ENCODE peak calls at places on chromosomes 7 and 10, in four cellular contexts. H is NCI-H510A treated with DMSO at 0.1 percent for 48 hours, Z is SW480, K is NCI-H1092. T is an unnamed sample.

GRCh38 chr10:120824864-120825263 is 26.3 kb upstream of the WDR11 start:
- DNase-seq in H (peak; percentile 29), Z (peak; percentile 16), K (no peak), T (no peak)

GRCh38 chr7:44348300-44348699 is 22.9 kb upstream of the CAMK2B start:
- DNase-seq in H (peak; percentile 35), Z (peak; percentile 56), K (no peak), T (no peak)

GRCh38 chr10:27747096-27747451 is 1.5 kb upstream of the MKX start:
- DNase-seq in H (no peak), Z (no peak), K (no peak), T (no peak)

GRCh38 chr7:8261711-8262695 is at the start of gene ICA1:
- DNase-seq in H (peak; percentile 91), Z (peak; percentile 88), K (peak; percentile 86), T (no peak)

GRCh38 chr7:131068604-131069021 is 259.1 kb upstream of the MKLN1 start:
- DNase-seq in H (no peak), Z (peak; percentile 13), K (no peak), T (no peak)

GRCh38 chr10:51162002-51162401 is 87.7 kb downstream of the PRKG1 start:
- DNase-seq in H (no peak), Z (no peak), K (no peak), T (no peak)

GRCh38 chr10:78913219-78914059 is 155.3 kb upstream of the ZMIZ1 start:
- DNase-seq in H (peak; percentile 73), Z (peak; percentile 15), K (peak; percentile 76), T (no peak)

GRCh38 chr10:22246680-22247391 is 29.0 kb upstream of the EBLN1 start:
- DNase-seq in H (no peak), Z (peak; percentile 97), K (no peak), T (no peak)

GRCh38 chr7:129828989-129829676 is 123.6 kb downstream of the UBE2H start:
- DNase-seq in H (peak; percentile 40), Z (no peak), K (no peak), T (no peak)

GRCh38 chr10:9076066-9076465 is 1021.6 kb downstream of the GATA3 start:
- DNase-seq in H (no peak), Z (no peak), K (no peak), T (no peak)

GRCh38 chr7:92255308-92255707 is 9.5 kb downstream of the ANKIB1 start:
- DNase-seq in H (no peak), Z (peak; percentile 17), K (no peak), T (no peak)

GRCh38 chr10:132389631-132390454 is 7.2 kb upstream of the PWWP2B start:
- DNase-seq in H (peak; percentile 48), Z (no peak), K (no peak), T (no peak)

GRCh38 chr10:6607187-6607586 is 27.1 kb upstream of the PRKCQ start:
- DNase-seq in H (no peak), Z (no peak), K (no peak), T (no peak)

GRCh38 chr10:35210961-35211360 is 84.3 kb downstream of the CREM start:
- DNase-seq in H (no peak), Z (no peak), K (no peak), T (no peak)

GRCh38 chr7:124022551-124022950 is 10.3 kb downstream of the TMEM229A start:
- DNase-seq in H (no peak), Z (no peak), K (no peak), T (no peak)

GRCh38 chr10:93947055-93947454 is 46.7 kb upstream of the PLCE1 start:
- DNase-seq in H (no peak), Z (peak; percentile 36), K (no peak), T (no peak)

GRCh38 chr10:131886181-131886716 is 14.6 kb upstream of the PPP2R2D start:
- DNase-seq in H (no peak), Z (no peak), K (no peak), T (no peak)

GRCh38 chr7:2103071-2103898 is 129.5 kb downstream of the MAD1L1 start:
- DNase-seq in H (no peak), Z (no peak), K (no peak), T (no peak)

GRCh38 chr10:100997364-100998182 is 2.0 kb upstream of the LZTS2 start:
- DNase-seq in H (peak; percentile 71), Z (peak; percentile 82), K (peak; percentile 13), T (peak; percentile 66)

GRCh38 chr10:15245530-15245929 is 77.0 kb upstream of the NMT2 start:
- DNase-seq in H (no peak), Z (peak; percentile 15), K (no peak), T (no peak)

GRCh38 chr10:10513067-10513466 is 504.6 kb upstream of the CELF2 start:
- DNase-seq in H (no peak), Z (no peak), K (no peak), T (no peak)

GRCh38 chr7:7178906-7179305 is 3.4 kb upstream of the C1GALT1 start:
- DNase-seq in H (no peak), Z (no peak), K (no peak), T (no peak)

GRCh38 chr7:132065193-132065972 is 509.0 kb upstream of the PODXL start:
- DNase-seq in H (no peak), Z (peak; percentile 62), K (no peak), T (no peak)

GRCh38 chr7:125445901-125446300 is 516.3 kb upstream of the POT1 start:
- DNase-seq in H (no peak), Z (no peak), K (no peak), T (no peak)

GRCh38 chr7:137454169-137455166 is 110.9 kb upstream of the PTN start:
- DNase-seq in H (peak; percentile 60), Z (peak; percentile 34), K (peak; percentile 60), T (no peak)

GRCh38 chr7:33650828-33651227 is 254.5 kb upstream of the BMPER start:
- DNase-seq in H (no peak), Z (no peak), K (no peak), T (no peak)

GRCh38 chr10:30080161-30080560 is 20.8 kb upstream of the JCAD start:
- DNase-seq in H (no peak), Z (no peak), K (no peak), T (no peak)

T was measured in stimulated activated CD4-positive, alpha-beta T cell treated with anti-CD3 and anti-CD28 coated beads, Interleukin-1b, Interleukin-23, amount 100 ng/mL, for 4 hours.